ENCODE peak calls at places on chromosomes 13 and 19, in eight cellular contexts. S is heart right ventricle; G is ascending aorta; I is lung; T is PC-9; O is upper lobe of left lung; L is CD8-positive, alpha-beta memory T cell; V is tibial nerve. P is an unnamed sample.

GRCh38 chr13:106464076-106464475 is 71.4 kb downstream of the EFNB2 start:
- DNase-seq in S (no peak), G (no peak), I (no peak), T (no peak), O (no peak), L (no peak), V (no peak), P (no peak)

GRCh38 chr19:28350673-28351072 is 862.3 kb downstream of the UQCRFS1 start:
- DNase-seq in S (no peak), G (no peak), I (no peak), T (no peak), O (no peak), L (no peak), V (no peak), P (no peak)

GRCh38 chr13:52695856-52696255 is 43.2 kb downstream of the SUGT1 start:
- DNase-seq in S (no peak), G (no peak), I (no peak), T (no peak), O (no peak), L (no peak), V (no peak), P (no peak)

GRCh38 chr13:32587014-32587773 is 942 bp downstream of the PDS5B start:
- DNase-seq in S (peak), G (no peak), I (peak), T (peak), O (peak), L (peak), V (peak), P (peak)

GRCh38 chr19:15240539-15240938 is 8.3 kb upstream of the EPHX3 start:
- DNase-seq in S (no peak), G (no peak), I (no peak), T (no peak), O (no peak), L (no peak), V (no peak), P (no peak)

GRCh38 chr19:2270572-2271515 is 11.1 kb downstream of the PEAK3 start:
- DNase-seq in S (peak), G (peak), I (peak), T (peak), O (peak), L (peak), V (peak), P (peak)

GRCh38 chr19:2083174-2083854 is 12.8 kb downstream of the MOB3A start:
- DNase-seq in S (no peak), G (no peak), I (no peak), T (no peak), O (peak), L (peak), V (no peak), P (peak)

GRCh38 chr19:3275583-3276340 is 51.3 kb downstream of the CELF5 start:
- DNase-seq in S (peak), G (no peak), I (peak), T (peak), O (peak), L (peak), V (no peak), P (peak)

GRCh38 chr13:39051157-39051556 is 12.9 kb downstream of the NHLRC3 start:
- DNase-seq in S (no peak), G (no peak), I (no peak), T (no peak), O (no peak), L (no peak), V (no peak), P (no peak)

GRCh38 chr19:56821675-56822074 is 18.9 kb downstream of the PEG3 start:
- DNase-seq in S (no peak), G (no peak), I (no peak), T (no peak), O (no peak), L (no peak), V (no peak), P (no peak)

GRCh38 chr13:114065926-114066774 is 66.3 kb downstream of the RASA3 start:
- DNase-seq in S (no peak), G (no peak), I (no peak), T (no peak), O (no peak), L (no peak), V (no peak), P (no peak)

GRCh38 chr13:52158629-52159158 is 703 bp downstream of the NEK3 start:
- DNase-seq in S (peak), G (no peak), I (no peak), T (no peak), O (peak), L (no peak), V (no peak), P (peak)

GRCh38 chr19:28394705-28395104 is 818.2 kb downstream of the UQCRFS1 start:
- DNase-seq in S (no peak), G (no peak), I (no peak), T (no peak), O (no peak), L (no peak), V (no peak), P (no peak)

GRCh38 chr19:34967551-34967950 is 3.5 kb upstream of the ZNF792 start:
- DNase-seq in S (no peak), G (no peak), I (no peak), T (no peak), O (no peak), L (no peak), V (no peak), P (no peak)

GRCh38 chr13:24148414-24149305 is 11.9 kb upstream of the SPATA13 start:
- DNase-seq in S (no peak), G (no peak), I (peak), T (peak), O (peak), L (no peak), V (no peak), P (no peak)

GRCh38 chr13:42354246-42355117 is 82.5 kb downstream of the AKAP11 start:
- DNase-seq in S (no peak), G (no peak), I (no peak), T (no peak), O (no peak), L (no peak), V (no peak), P (peak)

GRCh38 chr13:74026753-74027152 is 107.5 kb downstream of the KLF12 start:
- DNase-seq in S (no peak), G (no peak), I (no peak), T (peak), O (peak), L (peak), V (no peak), P (peak)

GRCh38 chr19:2245273-2245672 is 3.9 kb upstream of the AMH start:
- DNase-seq in S (no peak), G (no peak), I (no peak), T (no peak), O (no peak), L (no peak), V (no peak), P (no peak)

GRCh38 chr13:51795419-51795818 is 8.5 kb downstream of the DHRS12 start:
- DNase-seq in S (no peak), G (no peak), I (no peak), T (no peak), O (no peak), L (no peak), V (no peak), P (no peak)

GRCh38 chr13:90233933-90234672 is 1113.4 kb upstream of the MIR17HG start:
- DNase-seq in S (no peak), G (no peak), I (no peak), T (no peak), O (no peak), L (no peak), V (no peak), P (no peak)

GRCh38 chr19:16524991-16525734 is 17.1 kb downstream of the CHERP start:
- DNase-seq in S (no peak), G (no peak), I (no peak), T (no peak), O (no peak), L (no peak), V (no peak), P (no peak)

GRCh38 chr13:100394005-100394695 is 194.4 kb downstream of the GGACT start:
- DNase-seq in S (no peak), G (no peak), I (no peak), T (no peak), O (no peak), L (no peak), V (no peak), P (peak)
- H3K4me3 ChIP-seq in S (no peak), G (no peak), I (no peak), T (no peak), O (no peak), L (no peak), V (no peak), P (peak)

GRCh38 chr19:47682939-47683338 is 30.3 kb upstream of the EHD2 start:
- DNase-seq in S (no peak), G (no peak), I (no peak), T (no peak), O (no peak), L (no peak), V (no peak), P (no peak)
- H3K27ac ChIP-seq in S (no peak), G (no peak), I (no peak), T (no peak), O (no peak), L (no peak), V (no peak), P (no peak)

DNA sequence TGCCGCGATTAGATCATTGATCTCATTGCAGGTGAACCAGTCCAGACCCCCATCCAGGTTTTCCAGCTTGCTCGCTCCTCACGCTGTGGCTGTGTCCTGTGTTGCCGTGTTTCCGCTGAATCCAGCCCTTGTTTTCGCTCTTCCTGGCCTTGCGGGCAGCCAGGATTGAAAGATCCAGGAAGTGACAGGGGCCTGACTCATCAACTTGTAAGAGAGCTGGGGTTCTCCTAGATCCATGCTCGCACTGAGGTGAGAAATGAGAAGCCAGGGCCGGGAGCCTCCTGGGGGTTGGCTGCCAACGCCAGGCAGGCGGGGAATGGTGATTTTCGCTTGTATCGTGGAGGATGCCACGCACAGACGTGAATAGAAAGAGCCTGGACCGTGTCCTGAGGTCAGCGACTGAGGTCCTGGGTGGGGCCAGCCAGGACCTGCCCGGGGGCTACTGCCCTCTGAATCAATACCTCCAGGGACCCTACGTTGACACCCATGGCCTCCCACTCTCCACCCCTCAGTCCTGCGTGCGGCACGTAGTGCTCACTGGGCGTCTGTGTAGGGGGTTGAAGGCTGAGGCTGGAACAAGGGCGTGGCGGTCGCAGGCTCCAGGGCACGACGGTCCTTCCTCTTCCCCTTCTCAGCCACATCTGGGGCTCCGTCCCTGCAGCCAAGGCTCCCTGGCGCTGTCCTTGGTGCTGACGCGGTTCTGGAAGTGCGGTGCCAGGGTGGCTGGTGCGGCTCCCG is 7.3 kb upstream of the PTPRH start:
- DNase-seq in S (peak), G (peak), I (peak), T (peak), O (peak), L (peak), V (peak), P (peak)
- H3K4me3 ChIP-seq in S (peak), G (peak), I (peak), T (peak), O (peak), L (no peak), V (no peak), P (no peak)

DNA sequence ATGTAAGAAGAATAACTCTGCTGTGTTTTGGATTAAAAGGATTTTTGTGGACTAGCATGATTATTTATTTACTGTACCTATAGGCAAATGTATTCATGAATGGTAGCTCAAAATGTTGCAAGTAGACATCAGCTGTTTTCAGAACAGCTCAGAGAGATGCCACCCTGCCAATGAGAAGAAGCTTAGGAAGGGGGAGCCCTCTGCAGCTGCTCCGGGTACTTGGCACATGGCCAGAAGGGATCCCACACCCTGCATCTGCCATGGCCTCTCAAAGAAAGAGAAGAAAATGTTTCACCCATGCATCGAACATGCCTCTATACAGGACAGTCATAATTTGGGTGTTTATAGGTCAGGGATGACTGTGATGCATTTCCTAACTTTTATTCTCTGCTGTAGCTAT is 30.5 kb upstream of the MBNL2 start:
- DNase-seq in S (no peak), G (no peak), I (no peak), T (no peak), O (no peak), L (no peak), V (no peak), P (no peak)
- H3K27ac ChIP-seq in S (no peak), G (no peak), I (no peak), T (peak), O (no peak), L (no peak), V (no peak), P (no peak)

DNA sequence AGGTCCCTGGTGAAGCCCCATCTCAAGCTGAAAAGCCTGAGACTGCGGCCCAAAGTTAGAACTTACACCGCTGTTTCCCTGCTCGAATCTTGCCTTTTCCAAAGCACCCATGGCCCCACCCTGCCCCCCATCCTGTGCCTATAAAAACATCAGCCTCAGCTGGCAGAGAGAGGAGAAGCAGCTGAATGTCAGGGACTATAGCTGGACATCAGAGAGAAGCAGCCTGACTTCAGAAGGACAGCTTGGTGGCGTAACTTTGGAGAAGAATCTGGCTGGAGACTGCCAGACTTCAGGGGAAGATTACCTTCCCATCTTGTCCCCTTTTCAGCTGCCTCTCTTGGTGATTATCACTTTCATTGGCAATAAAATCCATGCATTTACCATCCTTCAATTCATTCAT is 9.3 kb upstream of the RCBTB2 start:
- DNase-seq in S (no peak), G (no peak), I (no peak), T (no peak), O (no peak), L (no peak), V (no peak), P (no peak)
- H3K4me3 ChIP-seq in S (no peak), G (no peak), I (no peak), T (no peak), O (no peak), L (no peak), V (no peak), P (no peak)

GRCh38 chr19:6210721-6211600 is 68.8 kb downstream of the MLLT1 start:
- DNase-seq in S (no peak), G (no peak), I (no peak), T (no peak), O (no peak), L (no peak), V (no peak), P (no peak)
- H3K27ac ChIP-seq in S (no peak), G (no peak), I (peak), T (no peak), O (peak), L (no peak), V (peak), P (no peak)

GRCh38 chr19:14113762-14114414 is 3.7 kb downstream of the PRKACA start:
- DNase-seq in S (peak), G (no peak), I (peak), T (peak), O (no peak), L (peak), V (no peak), P (no peak)
- H3K4me3 ChIP-seq in S (no peak), G (peak), I (no peak), T (no peak), O (no peak), L (no peak), V (no peak), P (no peak)

DNA sequence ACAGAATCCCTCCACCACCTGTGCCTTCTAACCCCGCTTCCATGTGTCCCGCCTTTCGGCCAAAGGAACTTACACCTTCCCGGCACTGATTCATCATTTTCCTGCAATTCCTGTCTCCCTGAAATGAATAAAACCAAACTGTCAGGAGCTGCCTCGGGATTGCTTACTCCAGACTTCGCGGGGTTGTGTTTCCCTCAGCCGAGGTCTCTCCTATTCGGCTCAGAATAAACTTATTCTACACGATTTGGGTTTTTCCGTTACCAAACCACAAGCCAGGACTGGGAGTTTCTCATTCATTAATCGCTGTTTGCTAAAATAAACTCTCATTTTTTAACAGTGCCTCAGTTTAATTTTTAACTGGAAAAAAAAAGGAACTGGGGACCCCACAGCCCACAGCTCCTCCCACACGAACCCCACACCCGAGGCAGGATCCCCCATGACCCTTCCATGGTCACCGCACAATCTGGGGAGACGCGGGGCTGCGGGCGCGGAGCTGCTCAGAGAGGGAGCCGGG is 647 bp downstream of the ZNF878 start:
- DNase-seq in S (no peak), G (no peak), I (no peak), T (no peak), O (no peak), L (no peak), V (no peak), P (no peak)
- H3K27ac ChIP-seq in S (peak), G (peak), I (peak), T (no peak), O (peak), L (no peak), V (no peak), P (no peak)

GRCh38 chr19:48634424-48635262 is 2.5 kb downstream of the DBP start:
- DNase-seq in S (peak), G (peak), I (peak), T (peak), O (peak), L (peak), V (peak), P (peak)
- H3K4me3 ChIP-seq in S (peak), G (peak), I (no peak), T (peak), O (peak), L (peak), V (peak), P (peak)